ENCODE peak calls at places on chromosomes 4 and X, in ten cellular contexts. One of them, this sample, is unnamed.

GRCh38 chr4:76588268-76588667 is 153.2 kb downstream of the SHROOM3 start:
- DNase-seq in amniotic stem cell: no peak
- DNase-seq in Peyer's patch: no peak
- DNase-seq in stimulated activated CD4-positive, alpha-beta T cell treated with anti-CD3 and anti-CD28 coated beads, Interleukin-1b, Interleukin-23, amount 100 ng/mL, for 48 hours: no peak
- DNase-seq in GM10248: no peak
- DNase-seq in GM23248: no peak
- DNase-seq in germinal center: no peak
- DNase-seq in T-helper 1 cell: no peak
- DNase-seq in MCF 10A: no peak
- DNase-seq in Calu3: no peak
- DNase-seq in this sample: no peak

GRCh38 chr4:83516042-83516772 is 19.7 kb upstream of the GPAT3 start:
- DNase-seq in amniotic stem cell: no peak
- DNase-seq in Peyer's patch: no peak
- DNase-seq in stimulated activated CD4-positive, alpha-beta T cell treated with anti-CD3 and anti-CD28 coated beads, Interleukin-1b, Interleukin-23, amount 100 ng/mL, for 48 hours: no peak
- DNase-seq in GM10248: no peak
- DNase-seq in GM23248: peak
- DNase-seq in germinal center: no peak
- DNase-seq in T-helper 1 cell: no peak
- DNase-seq in MCF 10A: peak
- DNase-seq in Calu3: no peak
- DNase-seq in this sample: no peak

GRCh38 chr4:157128395-157128794 is 52.4 kb downstream of the GLRB start:
- DNase-seq in amniotic stem cell: peak
- DNase-seq in Peyer's patch: no peak
- DNase-seq in stimulated activated CD4-positive, alpha-beta T cell treated with anti-CD3 and anti-CD28 coated beads, Interleukin-1b, Interleukin-23, amount 100 ng/mL, for 48 hours: no peak
- DNase-seq in GM10248: no peak
- DNase-seq in GM23248: peak
- DNase-seq in germinal center: no peak
- DNase-seq in T-helper 1 cell: no peak
- DNase-seq in MCF 10A: peak
- DNase-seq in Calu3: peak
- DNase-seq in this sample: no peak

GRCh38 chr4:4436244-4436823 is 49.4 kb downstream of the NSG1 start:
- DNase-seq in amniotic stem cell: no peak
- DNase-seq in Peyer's patch: no peak
- DNase-seq in stimulated activated CD4-positive, alpha-beta T cell treated with anti-CD3 and anti-CD28 coated beads, Interleukin-1b, Interleukin-23, amount 100 ng/mL, for 48 hours: no peak
- DNase-seq in GM10248: no peak
- DNase-seq in GM23248: no peak
- DNase-seq in germinal center: no peak
- DNase-seq in T-helper 1 cell: no peak
- DNase-seq in MCF 10A: no peak
- DNase-seq in Calu3: no peak
- DNase-seq in this sample: no peak

GRCh38 chr4:120922390-120923200 is at the start of gene PRDM5:
- DNase-seq in amniotic stem cell: peak
- DNase-seq in Peyer's patch: no peak
- DNase-seq in stimulated activated CD4-positive, alpha-beta T cell treated with anti-CD3 and anti-CD28 coated beads, Interleukin-1b, Interleukin-23, amount 100 ng/mL, for 48 hours: peak
- DNase-seq in GM10248: peak
- DNase-seq in GM23248: peak
- DNase-seq in germinal center: peak
- DNase-seq in T-helper 1 cell: no peak
- DNase-seq in MCF 10A: peak
- DNase-seq in Calu3: peak
- DNase-seq in this sample: peak

GRCh38 chr4:145623831-145624230 is 4.6 kb downstream of the MMAA start:
- DNase-seq in amniotic stem cell: no peak
- DNase-seq in Peyer's patch: no peak
- DNase-seq in stimulated activated CD4-positive, alpha-beta T cell treated with anti-CD3 and anti-CD28 coated beads, Interleukin-1b, Interleukin-23, amount 100 ng/mL, for 48 hours: no peak
- DNase-seq in GM10248: no peak
- DNase-seq in GM23248: peak
- DNase-seq in germinal center: no peak
- DNase-seq in T-helper 1 cell: no peak
- DNase-seq in MCF 10A: no peak
- DNase-seq in Calu3: peak
- DNase-seq in this sample: no peak

GRCh38 chr4:140286503-140286902 is 86.9 kb upstream of the SCOC start:
- DNase-seq in amniotic stem cell: no peak
- DNase-seq in Peyer's patch: no peak
- DNase-seq in stimulated activated CD4-positive, alpha-beta T cell treated with anti-CD3 and anti-CD28 coated beads, Interleukin-1b, Interleukin-23, amount 100 ng/mL, for 48 hours: no peak
- DNase-seq in GM10248: no peak
- DNase-seq in GM23248: peak
- DNase-seq in germinal center: no peak
- DNase-seq in T-helper 1 cell: no peak
- DNase-seq in MCF 10A: no peak
- DNase-seq in Calu3: no peak
- DNase-seq in this sample: no peak

GRCh38 chr4:5753766-5754528 is 42.9 kb downstream of the EVC start:
- DNase-seq in amniotic stem cell: peak
- DNase-seq in Peyer's patch: no peak
- DNase-seq in stimulated activated CD4-positive, alpha-beta T cell treated with anti-CD3 and anti-CD28 coated beads, Interleukin-1b, Interleukin-23, amount 100 ng/mL, for 48 hours: no peak
- DNase-seq in GM10248: no peak
- DNase-seq in GM23248: peak
- DNase-seq in germinal center: no peak
- DNase-seq in T-helper 1 cell: no peak
- DNase-seq in MCF 10A: peak
- DNase-seq in Calu3: peak
- DNase-seq in this sample: no peak

GRCh38 chrX:140229187-140229586 is 263.9 kb upstream of the CXorf66 start:
- DNase-seq in amniotic stem cell: no peak
- DNase-seq in Peyer's patch: no peak
- DNase-seq in stimulated activated CD4-positive, alpha-beta T cell treated with anti-CD3 and anti-CD28 coated beads, Interleukin-1b, Interleukin-23, amount 100 ng/mL, for 48 hours: no peak
- DNase-seq in GM10248: no peak
- DNase-seq in GM23248: no peak
- DNase-seq in germinal center: no peak
- DNase-seq in T-helper 1 cell: no peak
- DNase-seq in MCF 10A: no peak
- DNase-seq in Calu3: no peak
- DNase-seq in this sample: no peak

GRCh38 chrX:68658530-68658929 is 11.1 kb downstream of the STARD8 start:
- DNase-seq in amniotic stem cell: no peak
- DNase-seq in Peyer's patch: no peak
- DNase-seq in stimulated activated CD4-positive, alpha-beta T cell treated with anti-CD3 and anti-CD28 coated beads, Interleukin-1b, Interleukin-23, amount 100 ng/mL, for 48 hours: no peak
- DNase-seq in GM10248: no peak
- DNase-seq in GM23248: no peak
- DNase-seq in germinal center: no peak
- DNase-seq in T-helper 1 cell: no peak
- DNase-seq in MCF 10A: no peak
- DNase-seq in Calu3: no peak
- DNase-seq in this sample: no peak

GRCh38 chrX:118530537-118530936 is 34.9 kb downstream of the DOCK11 start:
- DNase-seq in amniotic stem cell: no peak
- DNase-seq in Peyer's patch: no peak
- DNase-seq in stimulated activated CD4-positive, alpha-beta T cell treated with anti-CD3 and anti-CD28 coated beads, Interleukin-1b, Interleukin-23, amount 100 ng/mL, for 48 hours: no peak
- DNase-seq in GM10248: no peak
- DNase-seq in GM23248: peak
- DNase-seq in germinal center: no peak
- DNase-seq in T-helper 1 cell: no peak
- DNase-seq in MCF 10A: peak
- DNase-seq in Calu3: no peak
- DNase-seq in this sample: no peak

GRCh38 chr4:110860901-110861300 is 238.0 kb upstream of the PITX2 start:
- DNase-seq in amniotic stem cell: no peak
- DNase-seq in Peyer's patch: no peak
- DNase-seq in stimulated activated CD4-positive, alpha-beta T cell treated with anti-CD3 and anti-CD28 coated beads, Interleukin-1b, Interleukin-23, amount 100 ng/mL, for 48 hours: no peak
- DNase-seq in GM10248: no peak
- DNase-seq in GM23248: no peak
- DNase-seq in germinal center: no peak
- DNase-seq in T-helper 1 cell: no peak
- DNase-seq in MCF 10A: no peak
- DNase-seq in Calu3: no peak
- DNase-seq in this sample: no peak

GRCh38 chr4:113080624-113081023 is 31.2 kb downstream of the ANK2 start:
- DNase-seq in amniotic stem cell: no peak
- DNase-seq in Peyer's patch: no peak
- DNase-seq in stimulated activated CD4-positive, alpha-beta T cell treated with anti-CD3 and anti-CD28 coated beads, Interleukin-1b, Interleukin-23, amount 100 ng/mL, for 48 hours: no peak
- DNase-seq in GM10248: no peak
- DNase-seq in GM23248: no peak
- DNase-seq in germinal center: no peak
- DNase-seq in T-helper 1 cell: no peak
- DNase-seq in MCF 10A: no peak
- DNase-seq in Calu3: no peak
- DNase-seq in this sample: no peak

GRCh38 chr4:73676881-73677323 is 56.7 kb upstream of the RASSF6 start:
- DNase-seq in amniotic stem cell: no peak
- DNase-seq in Peyer's patch: no peak
- DNase-seq in stimulated activated CD4-positive, alpha-beta T cell treated with anti-CD3 and anti-CD28 coated beads, Interleukin-1b, Interleukin-23, amount 100 ng/mL, for 48 hours: no peak
- DNase-seq in GM10248: no peak
- DNase-seq in GM23248: peak
- DNase-seq in germinal center: peak
- DNase-seq in T-helper 1 cell: no peak
- DNase-seq in MCF 10A: peak
- DNase-seq in Calu3: peak
- DNase-seq in this sample: no peak

GRCh38 chrX:148372925-148373324 is 127.5 kb upstream of the AFF2 start:
- DNase-seq in amniotic stem cell: no peak
- DNase-seq in Peyer's patch: no peak
- DNase-seq in stimulated activated CD4-positive, alpha-beta T cell treated with anti-CD3 and anti-CD28 coated beads, Interleukin-1b, Interleukin-23, amount 100 ng/mL, for 48 hours: no peak
- DNase-seq in GM10248: no peak
- DNase-seq in GM23248: no peak
- DNase-seq in germinal center: no peak
- DNase-seq in T-helper 1 cell: no peak
- DNase-seq in MCF 10A: no peak
- DNase-seq in Calu3: no peak
- DNase-seq in this sample: no peak

GRCh38 chrX:30943984-30944383 is 54.9 kb upstream of the TAB3 start:
- DNase-seq in amniotic stem cell: no peak
- DNase-seq in Peyer's patch: no peak
- DNase-seq in stimulated activated CD4-positive, alpha-beta T cell treated with anti-CD3 and anti-CD28 coated beads, Interleukin-1b, Interleukin-23, amount 100 ng/mL, for 48 hours: no peak
- DNase-seq in GM10248: no peak
- DNase-seq in GM23248: no peak
- DNase-seq in germinal center: no peak
- DNase-seq in T-helper 1 cell: no peak
- DNase-seq in MCF 10A: no peak
- DNase-seq in Calu3: no peak
- DNase-seq in this sample: no peak

GRCh38 chr4:122603156-122603574 is 17.7 kb downstream of the IL21 start:
- DNase-seq in amniotic stem cell: no peak
- DNase-seq in Peyer's patch: no peak
- DNase-seq in stimulated activated CD4-positive, alpha-beta T cell treated with anti-CD3 and anti-CD28 coated beads, Interleukin-1b, Interleukin-23, amount 100 ng/mL, for 48 hours: no peak
- DNase-seq in GM10248: no peak
- DNase-seq in GM23248: no peak
- DNase-seq in germinal center: no peak
- DNase-seq in T-helper 1 cell: no peak
- DNase-seq in MCF 10A: no peak
- DNase-seq in Calu3: no peak
- DNase-seq in this sample: no peak

GRCh38 chrX:39866229-39866628 is 231.5 kb downstream of the BCOR start:
- DNase-seq in amniotic stem cell: no peak
- DNase-seq in Peyer's patch: no peak
- DNase-seq in stimulated activated CD4-positive, alpha-beta T cell treated with anti-CD3 and anti-CD28 coated beads, Interleukin-1b, Interleukin-23, amount 100 ng/mL, for 48 hours: no peak
- DNase-seq in GM10248: no peak
- DNase-seq in GM23248: no peak
- DNase-seq in germinal center: no peak
- DNase-seq in T-helper 1 cell: no peak
- DNase-seq in MCF 10A: no peak
- DNase-seq in Calu3: no peak
- DNase-seq in this sample: no peak